ENCODE peak calls at places on chromosomes 6 and 20, in four cellular contexts. One of them, this sample, is unnamed.

GRCh38 chr20:10832146-10832545 is 158.3 kb upstream of the JAG1 start:
- DNase-seq in CD8-positive, alpha-beta memory T cell: no peak
- DNase-seq in lower lobe of right lung: no peak
- DNase-seq in cardiac muscle cell: no peak
- DNase-seq in this sample: no peak

GRCh38 chr6:5941188-5941587 is 65.5 kb downstream of the NRN1 start:
- DNase-seq in lower lobe of right lung: no peak
- DNase-seq in CD8-positive, alpha-beta memory T cell: no peak
- DNase-seq in cardiac muscle cell: no peak
- DNase-seq in this sample: no peak

GRCh38 chr6:150685860-150686259 is 86.2 kb downstream of the PLEKHG1 start:
- DNase-seq in lower lobe of right lung: peak; percentile 58
- DNase-seq in CD8-positive, alpha-beta memory T cell: peak; percentile 14
- DNase-seq in cardiac muscle cell: no peak
- DNase-seq in this sample: no peak

GRCh38 chr20:25486377-25486776 is 78.9 kb downstream of the GINS1 start:
- DNase-seq in CD8-positive, alpha-beta memory T cell: no peak
- DNase-seq in lower lobe of right lung: no peak
- DNase-seq in cardiac muscle cell: no peak
- DNase-seq in this sample: no peak

GRCh38 chr6:10401632-10402223 is 13.1 kb downstream of the TFAP2A start:
- DNase-seq in cardiac muscle cell: no peak
- DNase-seq in CD8-positive, alpha-beta memory T cell: no peak
- DNase-seq in lower lobe of right lung: no peak
- DNase-seq in this sample: no peak

GRCh38 chr20:32244150-32244823 is 33.2 kb upstream of the KIF3B start:
- DNase-seq in CD8-positive, alpha-beta memory T cell: no peak
- DNase-seq in lower lobe of right lung: no peak
- DNase-seq in cardiac muscle cell: no peak
- DNase-seq in this sample: peak; percentile 50

GRCh38 chr6:145372671-145373123 is 362.6 kb downstream of the EPM2A start:
- DNase-seq in CD8-positive, alpha-beta memory T cell: peak; percentile 3
- DNase-seq in cardiac muscle cell: peak; percentile 93
- DNase-seq in lower lobe of right lung: no peak
- DNase-seq in this sample: no peak

GRCh38 chr6:33570806-33571636 is 9.1 kb downstream of the BAK1 start:
- DNase-seq in cardiac muscle cell: peak; percentile 86
- DNase-seq in CD8-positive, alpha-beta memory T cell: peak; percentile 90
- DNase-seq in lower lobe of right lung: peak; percentile 91
- DNase-seq in this sample: peak; percentile 88

GRCh38 chr6:18185624-18186023 is 30.4 kb downstream of the KDM1B start:
- DNase-seq in lower lobe of right lung: no peak
- DNase-seq in cardiac muscle cell: no peak
- DNase-seq in CD8-positive, alpha-beta memory T cell: no peak
- DNase-seq in this sample: no peak

GRCh38 chr6:7707787-7708186 is 18.1 kb upstream of the BMP6 start:
- DNase-seq in cardiac muscle cell: no peak
- DNase-seq in lower lobe of right lung: no peak
- DNase-seq in CD8-positive, alpha-beta memory T cell: no peak
- DNase-seq in this sample: no peak

GRCh38 chr6:139623382-139623781 is 248.9 kb upstream of the CITED2 start:
- DNase-seq in lower lobe of right lung: no peak
- DNase-seq in cardiac muscle cell: no peak
- DNase-seq in CD8-positive, alpha-beta memory T cell: no peak
- DNase-seq in this sample: no peak

GRCh38 chr6:113347420-113347819 is 509.7 kb upstream of the MARCKS start:
- DNase-seq in cardiac muscle cell: peak; percentile 41
- DNase-seq in CD8-positive, alpha-beta memory T cell: no peak
- DNase-seq in lower lobe of right lung: no peak
- DNase-seq in this sample: no peak

GRCh38 chr6:108114861-108115597 is 40.5 kb upstream of the OSTM1 start:
- DNase-seq in CD8-positive, alpha-beta memory T cell: no peak
- DNase-seq in lower lobe of right lung: peak; percentile 82
- DNase-seq in cardiac muscle cell: peak; percentile 48
- DNase-seq in this sample: peak; percentile 88

GRCh38 chr6:69423785-69424184 is 373.0 kb downstream of the LMBRD1 start:
- DNase-seq in cardiac muscle cell: no peak
- DNase-seq in CD8-positive, alpha-beta memory T cell: no peak
- DNase-seq in lower lobe of right lung: no peak
- DNase-seq in this sample: no peak

GRCh38 chr6:116969211-116969863 is 92.3 kb downstream of the RFX6 start:
- DNase-seq in cardiac muscle cell: peak; percentile 69
- DNase-seq in CD8-positive, alpha-beta memory T cell: no peak
- DNase-seq in lower lobe of right lung: no peak
- DNase-seq in this sample: no peak

GRCh38 chr6:5471637-5472430 is 210.5 kb downstream of the FARS2 start:
- DNase-seq in CD8-positive, alpha-beta memory T cell: no peak
- DNase-seq in cardiac muscle cell: no peak
- DNase-seq in lower lobe of right lung: no peak
- DNase-seq in this sample: no peak

GRCh38 chr6:4983322-4983721 is 20.5 kb downstream of the RPP40 start:
- DNase-seq in lower lobe of right lung: no peak
- DNase-seq in CD8-positive, alpha-beta memory T cell: no peak
- DNase-seq in cardiac muscle cell: no peak
- DNase-seq in this sample: no peak

GRCh38 chr6:158909938-158910337 is 90.1 kb downstream of the RSPH3 start:
- DNase-seq in lower lobe of right lung: no peak
- DNase-seq in cardiac muscle cell: peak; percentile 36
- DNase-seq in CD8-positive, alpha-beta memory T cell: no peak
- DNase-seq in this sample: no peak

GRCh38 chr20:40686434-40686882 is 2.6 kb downstream of the MAFB start:
- DNase-seq in lower lobe of right lung: no peak
- DNase-seq in CD8-positive, alpha-beta memory T cell: no peak
- DNase-seq in cardiac muscle cell: no peak
- DNase-seq in this sample: no peak

GRCh38 chr20:14337400-14338171 is at the start of gene FLRT3:
- DNase-seq in cardiac muscle cell: peak; percentile 94
- DNase-seq in lower lobe of right lung: peak; percentile 69
- DNase-seq in CD8-positive, alpha-beta memory T cell: no peak
- DNase-seq in this sample: peak; percentile 81

GRCh38 chr6:11771473-11772048 is 7.0 kb downstream of the ADTRP start:
- DNase-seq in CD8-positive, alpha-beta memory T cell: no peak
- DNase-seq in lower lobe of right lung: no peak
- DNase-seq in cardiac muscle cell: no peak
- DNase-seq in this sample: no peak

GRCh38 chr6:81767163-81768000 is 14.9 kb upstream of the TENT5A start:
- DNase-seq in cardiac muscle cell: no peak
- DNase-seq in lower lobe of right lung: peak; percentile 44
- DNase-seq in CD8-positive, alpha-beta memory T cell: no peak
- DNase-seq in this sample: no peak

GRCh38 chr6:136526196-136526930 is 23.9 kb downstream of the MAP7 start:
- DNase-seq in cardiac muscle cell: peak; percentile 69
- DNase-seq in CD8-positive, alpha-beta memory T cell: no peak
- DNase-seq in lower lobe of right lung: peak; percentile 69
- DNase-seq in this sample: peak; percentile 77

GRCh38 chr6:18147160-18147559 is 7.7 kb downstream of the TPMT start:
- DNase-seq in lower lobe of right lung: no peak
- DNase-seq in CD8-positive, alpha-beta memory T cell: no peak
- DNase-seq in cardiac muscle cell: no peak
- DNase-seq in this sample: no peak

GRCh38 chr6:47248446-47248845 is 61.3 kb downstream of the TNFRSF21 start:
- DNase-seq in lower lobe of right lung: no peak
- DNase-seq in CD8-positive, alpha-beta memory T cell: no peak
- DNase-seq in cardiac muscle cell: peak; percentile 32
- DNase-seq in this sample: no peak

GRCh38 chr6:42407379-42407778 is 44.3 kb downstream of the TRERF1 start:
- DNase-seq in lower lobe of right lung: no peak
- DNase-seq in cardiac muscle cell: no peak
- DNase-seq in CD8-positive, alpha-beta memory T cell: no peak
- DNase-seq in this sample: no peak

GRCh38 chr6:30591008-30591407 is 19.8 kb downstream of the ABCF1 start:
- DNase-seq in lower lobe of right lung: no peak
- DNase-seq in cardiac muscle cell: no peak
- DNase-seq in CD8-positive, alpha-beta memory T cell: no peak
- DNase-seq in this sample: no peak

GRCh38 chr20:59832406-59833156 is 100.9 kb downstream of the SYCP2 start:
- DNase-seq in cardiac muscle cell: no peak
- DNase-seq in lower lobe of right lung: no peak
- DNase-seq in CD8-positive, alpha-beta memory T cell: no peak
- DNase-seq in this sample: no peak

GRCh38 chr20:59835057-59835447 is 98.4 kb downstream of the SYCP2 start:
- DNase-seq in cardiac muscle cell: no peak
- DNase-seq in lower lobe of right lung: no peak
- DNase-seq in CD8-positive, alpha-beta memory T cell: no peak
- DNase-seq in this sample: no peak

GRCh38 chr20:59837623-59838394 is 95.6 kb downstream of the SYCP2 start:
- DNase-seq in lower lobe of right lung: no peak
- DNase-seq in cardiac muscle cell: no peak
- DNase-seq in CD8-positive, alpha-beta memory T cell: no peak
- DNase-seq in this sample: no peak

GRCh38 chr20:59836768-59837167 is 96.7 kb downstream of the SYCP2 start:
- DNase-seq in cardiac muscle cell: peak; percentile 17
- DNase-seq in CD8-positive, alpha-beta memory T cell: no peak
- DNase-seq in lower lobe of right lung: no peak
- DNase-seq in this sample: no peak

GRCh38 chr20:59835448-59836395 is 97.7 kb downstream of the SYCP2 start:
- DNase-seq in CD8-positive, alpha-beta memory T cell: no peak
- DNase-seq in lower lobe of right lung: no peak
- DNase-seq in cardiac muscle cell: peak; percentile 65
- DNase-seq in this sample: no peak
- H3K27ac ChIP-seq in CD8-positive, alpha-beta memory T cell: no peak overlapping the region
- H3K27ac ChIP-seq in lower lobe of right lung: no peak overlapping the region
- H3K27ac ChIP-seq in cardiac muscle cell: no peak overlapping the region
- H3K27ac ChIP-seq in this sample: no peak overlapping the region

DNA sequence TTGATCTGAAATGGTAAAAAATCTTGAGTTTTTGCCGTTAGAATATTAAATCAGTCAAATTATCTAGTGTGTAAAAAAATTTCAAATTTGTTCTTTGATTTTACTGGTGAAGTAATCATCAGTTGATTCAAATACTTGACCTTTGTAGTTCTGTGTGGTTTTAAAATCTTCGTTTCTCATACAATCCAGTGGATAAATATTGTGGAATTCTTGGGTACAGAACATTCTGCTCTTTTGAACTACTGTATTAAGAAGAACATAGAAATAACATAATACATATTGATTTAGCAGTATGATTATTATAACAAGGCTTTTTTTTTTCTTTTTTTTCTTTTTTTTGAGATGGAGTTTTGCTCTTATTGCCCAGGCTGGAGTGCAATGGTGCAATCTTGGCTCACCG is 491.8 kb downstream of the CD109 start:
- DNase-seq in lower lobe of right lung: no peak
- DNase-seq in cardiac muscle cell: no peak
- DNase-seq in CD8-positive, alpha-beta memory T cell: no peak
- DNase-seq in this sample: no peak
- H3K4me3 ChIP-seq in lower lobe of right lung: no peak overlapping the region
- H3K4me3 ChIP-seq in cardiac muscle cell: no peak overlapping the region
- H3K4me3 ChIP-seq in CD8-positive, alpha-beta memory T cell: no peak overlapping the region
- H3K4me3 ChIP-seq in this sample: no peak overlapping the region

GRCh38 chr20:58390659-58391035 is 1.6 kb downstream of the VAPB start:
- DNase-seq in cardiac muscle cell: no peak
- DNase-seq in lower lobe of right lung: no peak
- DNase-seq in CD8-positive, alpha-beta memory T cell: no peak
- DNase-seq in this sample: no peak

GRCh38 chr20:58395604-58396003 is 6.6 kb downstream of the VAPB start:
- DNase-seq in CD8-positive, alpha-beta memory T cell: no peak
- DNase-seq in cardiac muscle cell: no peak
- DNase-seq in lower lobe of right lung: no peak
- DNase-seq in this sample: no peak

GRCh38 chr20:58389968-58390658 is 1.1 kb downstream of the VAPB start:
- DNase-seq in CD8-positive, alpha-beta memory T cell: no peak
- DNase-seq in cardiac muscle cell: no peak
- DNase-seq in lower lobe of right lung: no peak
- DNase-seq in this sample: no peak

GRCh38 chr20:58392286-58392685 is 3.3 kb downstream of the VAPB start:
- DNase-seq in lower lobe of right lung: no peak
- DNase-seq in cardiac muscle cell: no peak
- DNase-seq in CD8-positive, alpha-beta memory T cell: no peak
- DNase-seq in this sample: no peak

GRCh38 chr20:58393299-58393698 is 4.3 kb downstream of the VAPB start:
- DNase-seq in cardiac muscle cell: no peak
- DNase-seq in CD8-positive, alpha-beta memory T cell: no peak
- DNase-seq in lower lobe of right lung: no peak
- DNase-seq in this sample: no peak
- H3K36me3 ChIP-seq in cardiac muscle cell: no peaks in the 10 kb centered on the region
- H3K36me3 ChIP-seq in CD8-positive, alpha-beta memory T cell: peaks cover 4% of the 10 kb centered on the region
- H3K36me3 ChIP-seq in lower lobe of right lung: peaks cover 9% of the 10 kb centered on the region
- H3K36me3 ChIP-seq in this sample: no peaks in the 10 kb centered on the region

DNA sequence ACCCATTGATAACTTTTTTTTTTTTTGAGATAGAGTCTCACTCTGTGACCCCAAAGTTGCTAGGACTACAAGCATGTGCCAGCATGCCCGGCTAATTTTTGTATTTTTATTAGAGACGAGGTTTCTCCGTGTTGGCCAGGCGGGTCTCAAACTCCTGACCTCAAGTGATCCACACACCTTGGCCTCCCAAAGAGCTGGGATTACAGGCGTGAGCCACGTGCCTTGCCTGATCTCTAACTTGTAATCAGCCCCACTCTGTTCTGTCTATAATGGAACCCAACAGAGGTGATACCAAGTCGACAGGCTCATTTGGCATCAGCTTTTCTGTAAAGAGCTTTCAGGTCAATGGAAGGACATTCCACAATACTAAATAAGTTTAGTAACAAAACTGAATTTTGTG is 99.4 kb downstream of the HFE start:
- DNase-seq in CD8-positive, alpha-beta memory T cell: no peak
- DNase-seq in lower lobe of right lung: no peak
- DNase-seq in cardiac muscle cell: no peak
- DNase-seq in this sample: no peak
- H3K27ac ChIP-seq in CD8-positive, alpha-beta memory T cell: peak overlapping the region; percentile 3
- H3K27ac ChIP-seq in lower lobe of right lung: no peak overlapping the region
- H3K27ac ChIP-seq in cardiac muscle cell: no peak overlapping the region
- H3K27ac ChIP-seq in this sample: no peak overlapping the region

DNA sequence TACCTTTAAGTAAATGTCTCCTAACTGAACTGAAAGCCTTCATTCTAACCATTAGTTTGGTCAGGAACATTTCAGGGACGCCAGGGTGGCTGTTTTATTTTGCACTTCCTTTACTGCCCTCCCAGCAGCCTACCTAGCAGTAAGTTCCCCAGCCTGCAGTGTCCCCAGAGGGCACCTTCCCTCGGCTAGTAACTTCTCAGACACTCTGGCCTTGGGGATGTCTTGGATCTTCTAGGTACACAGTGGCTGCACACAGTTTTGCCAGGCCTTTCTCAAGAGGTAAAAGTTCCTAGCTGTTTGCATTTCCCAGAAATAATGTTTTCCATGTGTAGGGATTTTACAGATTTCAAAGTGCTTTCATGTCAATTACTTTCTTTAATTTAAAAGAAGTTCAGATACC is 378 bp upstream of the LAMA2 start:
- DNase-seq in lower lobe of right lung: no peak
- DNase-seq in CD8-positive, alpha-beta memory T cell: no peak
- DNase-seq in cardiac muscle cell: peak; percentile 11
- DNase-seq in this sample: no peak
- H3K4me3 ChIP-seq in lower lobe of right lung: peak overlapping the region; percentile 50
- H3K4me3 ChIP-seq in CD8-positive, alpha-beta memory T cell: no peak overlapping the region
- H3K4me3 ChIP-seq in cardiac muscle cell: peak overlapping the region; percentile 50
- H3K4me3 ChIP-seq in this sample: peak overlapping the region; percentile 78

This sample was measured in aorta.